ENCODE peak calls at places on chromosomes 13 and 19, in eight cellular contexts. One of them, this sample, is unnamed.
A peak's percentile ranks its signal among the peaks of the same experiment; 100 is the strongest.

GRCh38 chr19:41699231-41699967 is 9.0 kb upstream of the CEACAM5 start:
- DNase-seq in naive thymus-derived CD8-positive, alpha-beta T cell: no peak
- DNase-seq in bronchial epithelial cell: peak; percentile 51
- DNase-seq in islet precursor cell: peak; percentile 29
- DNase-seq in globus pallidus: no peak
- DNase-seq in smooth muscle cell of the brain vasculature: no peak
- DNase-seq in stimulated activated CD4-positive, alpha-beta T cell treated with anti-CD3 and anti-CD28 coated beads, TNF-alpha, amount 100 ng/mL, for 48 hours: no peak
- DNase-seq in tibial nerve: no peak
- DNase-seq in this sample: no peak

GRCh38 chr19:7979559-7979958 is 25.9 kb downstream of the ELAVL1 start:
- DNase-seq in naive thymus-derived CD8-positive, alpha-beta T cell: no peak
- DNase-seq in bronchial epithelial cell: no peak
- DNase-seq in islet precursor cell: no peak
- DNase-seq in globus pallidus: no peak
- DNase-seq in smooth muscle cell of the brain vasculature: no peak
- DNase-seq in stimulated activated CD4-positive, alpha-beta T cell treated with anti-CD3 and anti-CD28 coated beads, TNF-alpha, amount 100 ng/mL, for 48 hours: no peak
- DNase-seq in tibial nerve: no peak
- DNase-seq in this sample: no peak

GRCh38 chr19:434152-434960 is 25.4 kb upstream of the C2CD4C start:
- DNase-seq in naive thymus-derived CD8-positive, alpha-beta T cell: no peak
- DNase-seq in bronchial epithelial cell: no peak
- DNase-seq in islet precursor cell: no peak
- DNase-seq in globus pallidus: no peak
- DNase-seq in smooth muscle cell of the brain vasculature: no peak
- DNase-seq in stimulated activated CD4-positive, alpha-beta T cell treated with anti-CD3 and anti-CD28 coated beads, TNF-alpha, amount 100 ng/mL, for 48 hours: no peak
- DNase-seq in tibial nerve: no peak
- DNase-seq in this sample: no peak

GRCh38 chr19:28521169-28521568 is 691.8 kb downstream of the UQCRFS1 start:
- DNase-seq in naive thymus-derived CD8-positive, alpha-beta T cell: no peak
- DNase-seq in bronchial epithelial cell: no peak
- DNase-seq in islet precursor cell: no peak
- DNase-seq in globus pallidus: no peak
- DNase-seq in smooth muscle cell of the brain vasculature: no peak
- DNase-seq in stimulated activated CD4-positive, alpha-beta T cell treated with anti-CD3 and anti-CD28 coated beads, TNF-alpha, amount 100 ng/mL, for 48 hours: no peak
- DNase-seq in tibial nerve: no peak
- DNase-seq in this sample: no peak

GRCh38 chr19:45250216-45250831 is 747 bp upstream of the MARK4 start:
- DNase-seq in naive thymus-derived CD8-positive, alpha-beta T cell: no peak
- DNase-seq in bronchial epithelial cell: peak; percentile 38
- DNase-seq in islet precursor cell: no peak
- DNase-seq in globus pallidus: no peak
- DNase-seq in smooth muscle cell of the brain vasculature: no peak
- DNase-seq in stimulated activated CD4-positive, alpha-beta T cell treated with anti-CD3 and anti-CD28 coated beads, TNF-alpha, amount 100 ng/mL, for 48 hours: no peak
- DNase-seq in tibial nerve: no peak
- DNase-seq in this sample: no peak

GRCh38 chr13:44620057-44620456 is 43.9 kb upstream of the TSC22D1 start:
- DNase-seq in naive thymus-derived CD8-positive, alpha-beta T cell: no peak
- DNase-seq in bronchial epithelial cell: peak; percentile 75
- DNase-seq in islet precursor cell: peak; percentile 61
- DNase-seq in globus pallidus: no peak
- DNase-seq in smooth muscle cell of the brain vasculature: no peak
- DNase-seq in stimulated activated CD4-positive, alpha-beta T cell treated with anti-CD3 and anti-CD28 coated beads, TNF-alpha, amount 100 ng/mL, for 48 hours: no peak
- DNase-seq in tibial nerve: no peak
- DNase-seq in this sample: no peak

GRCh38 chr19:10517361-10517759 is at the start of gene S1PR5:
- DNase-seq in naive thymus-derived CD8-positive, alpha-beta T cell: no peak
- DNase-seq in bronchial epithelial cell: no peak
- DNase-seq in islet precursor cell: peak; percentile 78
- DNase-seq in globus pallidus: peak; percentile 96
- DNase-seq in smooth muscle cell of the brain vasculature: no peak
- DNase-seq in stimulated activated CD4-positive, alpha-beta T cell treated with anti-CD3 and anti-CD28 coated beads, TNF-alpha, amount 100 ng/mL, for 48 hours: no peak
- DNase-seq in tibial nerve: no peak
- DNase-seq in this sample: no peak

GRCh38 chr13:52356327-52356726 is 49.6 kb downstream of the THSD1 start:
- DNase-seq in naive thymus-derived CD8-positive, alpha-beta T cell: no peak
- DNase-seq in bronchial epithelial cell: peak; percentile 92
- DNase-seq in islet precursor cell: peak; percentile 52
- DNase-seq in globus pallidus: no peak
- DNase-seq in smooth muscle cell of the brain vasculature: no peak
- DNase-seq in stimulated activated CD4-positive, alpha-beta T cell treated with anti-CD3 and anti-CD28 coated beads, TNF-alpha, amount 100 ng/mL, for 48 hours: no peak
- DNase-seq in tibial nerve: no peak
- DNase-seq in this sample: no peak

GRCh38 chr13:111145506-111145905 is 30.4 kb downstream of the ARHGEF7 start:
- DNase-seq in naive thymus-derived CD8-positive, alpha-beta T cell: no peak
- DNase-seq in bronchial epithelial cell: no peak
- DNase-seq in islet precursor cell: no peak
- DNase-seq in globus pallidus: no peak
- DNase-seq in smooth muscle cell of the brain vasculature: no peak
- DNase-seq in stimulated activated CD4-positive, alpha-beta T cell treated with anti-CD3 and anti-CD28 coated beads, TNF-alpha, amount 100 ng/mL, for 48 hours: no peak
- DNase-seq in tibial nerve: no peak
- DNase-seq in this sample: no peak

GRCh38 chr13:52001120-52001731 is 10.0 kb downstream of the ATP7B start:
- DNase-seq in naive thymus-derived CD8-positive, alpha-beta T cell: no peak
- DNase-seq in bronchial epithelial cell: peak; percentile 60
- DNase-seq in islet precursor cell: no peak
- DNase-seq in globus pallidus: peak; percentile 33
- DNase-seq in smooth muscle cell of the brain vasculature: no peak
- DNase-seq in stimulated activated CD4-positive, alpha-beta T cell treated with anti-CD3 and anti-CD28 coated beads, TNF-alpha, amount 100 ng/mL, for 48 hours: no peak
- DNase-seq in tibial nerve: no peak
- DNase-seq in this sample: no peak

GRCh38 chr19:46493236-46494114 is 2.2 kb downstream of the PNMA8B start:
- DNase-seq in naive thymus-derived CD8-positive, alpha-beta T cell: no peak
- DNase-seq in bronchial epithelial cell: no peak
- DNase-seq in islet precursor cell: peak; percentile 69
- DNase-seq in globus pallidus: no peak
- DNase-seq in smooth muscle cell of the brain vasculature: no peak
- DNase-seq in stimulated activated CD4-positive, alpha-beta T cell treated with anti-CD3 and anti-CD28 coated beads, TNF-alpha, amount 100 ng/mL, for 48 hours: no peak
- DNase-seq in tibial nerve: no peak
- DNase-seq in this sample: no peak

GRCh38 chr19:30968841-30969399 is 380.3 kb downstream of the TSHZ3 start:
- DNase-seq in naive thymus-derived CD8-positive, alpha-beta T cell: no peak
- DNase-seq in bronchial epithelial cell: no peak
- DNase-seq in islet precursor cell: no peak
- DNase-seq in globus pallidus: no peak
- DNase-seq in smooth muscle cell of the brain vasculature: no peak
- DNase-seq in stimulated activated CD4-positive, alpha-beta T cell treated with anti-CD3 and anti-CD28 coated beads, TNF-alpha, amount 100 ng/mL, for 48 hours: no peak
- DNase-seq in tibial nerve: no peak
- DNase-seq in this sample: no peak

GRCh38 chr13:105084931-105085330 is 1450.5 kb downstream of the EFNB2 start:
- DNase-seq in naive thymus-derived CD8-positive, alpha-beta T cell: no peak
- DNase-seq in bronchial epithelial cell: no peak
- DNase-seq in islet precursor cell: no peak
- DNase-seq in globus pallidus: no peak
- DNase-seq in smooth muscle cell of the brain vasculature: no peak
- DNase-seq in stimulated activated CD4-positive, alpha-beta T cell treated with anti-CD3 and anti-CD28 coated beads, TNF-alpha, amount 100 ng/mL, for 48 hours: no peak
- DNase-seq in tibial nerve: no peak
- DNase-seq in this sample: no peak

GRCh38 chr13:112133489-112134149 is 66.7 kb downstream of the SOX1 start:
- DNase-seq in naive thymus-derived CD8-positive, alpha-beta T cell: no peak
- DNase-seq in bronchial epithelial cell: no peak
- DNase-seq in islet precursor cell: peak; percentile 21
- DNase-seq in globus pallidus: no peak
- DNase-seq in smooth muscle cell of the brain vasculature: no peak
- DNase-seq in stimulated activated CD4-positive, alpha-beta T cell treated with anti-CD3 and anti-CD28 coated beads, TNF-alpha, amount 100 ng/mL, for 48 hours: no peak
- DNase-seq in tibial nerve: no peak
- DNase-seq in this sample: no peak

GRCh38 chr19:19475845-19476828 is 39.2 kb downstream of the TSSK6 start:
- DNase-seq in naive thymus-derived CD8-positive, alpha-beta T cell: no peak
- DNase-seq in bronchial epithelial cell: no peak
- DNase-seq in islet precursor cell: peak; percentile 74
- DNase-seq in globus pallidus: no peak
- DNase-seq in smooth muscle cell of the brain vasculature: no peak
- DNase-seq in stimulated activated CD4-positive, alpha-beta T cell treated with anti-CD3 and anti-CD28 coated beads, TNF-alpha, amount 100 ng/mL, for 48 hours: no peak
- DNase-seq in tibial nerve: no peak
- DNase-seq in this sample: no peak

GRCh38 chr13:66491241-66491640 is 738.9 kb downstream of the PCDH9 start:
- DNase-seq in naive thymus-derived CD8-positive, alpha-beta T cell: no peak
- DNase-seq in bronchial epithelial cell: no peak
- DNase-seq in islet precursor cell: no peak
- DNase-seq in globus pallidus: no peak
- DNase-seq in smooth muscle cell of the brain vasculature: no peak
- DNase-seq in stimulated activated CD4-positive, alpha-beta T cell treated with anti-CD3 and anti-CD28 coated beads, TNF-alpha, amount 100 ng/mL, for 48 hours: no peak
- DNase-seq in tibial nerve: no peak
- DNase-seq in this sample: no peak